ENCODE peak calls at places on chromosomes 6 and 20, in nine cellular contexts. B is astrocyte of the spinal cord, T is GM12865, F is heart left ventricle, V is GM20000, C is neural crest cell, E is WERI-Rb-1, Y is RWPE1, R is adrenal gland. U is an unnamed sample.
A peak's percentile ranks its signal among the peaks of the same experiment; 100 is the strongest.

GRCh38 chr20:57514273-57514751 is 10.6 kb downstream of the CTCFL start:
- DNase-seq in B (peak; percentile 63), T (peak; percentile 54), F (peak; percentile 54), V (peak; percentile 65), C (peak; percentile 59), E (peak; percentile 67), Y (peak; percentile 88), R (peak; percentile 83), U (peak; percentile 57)

GRCh38 chr6:170082531-170083187 is 208.2 kb downstream of the DLL1 start:
- DNase-seq in B (no peak), T (no peak), F (no peak), V (no peak), C (no peak), E (no peak), Y (no peak), R (no peak), U (no peak)

GRCh38 chr6:38797391-38797790 is 82.3 kb downstream of the DNAH8 start:
- DNase-seq in B (no peak), T (no peak), F (no peak), V (no peak), C (no peak), E (no peak), Y (no peak), R (no peak), U (no peak)

GRCh38 chr20:658731-659291 is 5.8 kb upstream of the SRXN1 start:
- DNase-seq in B (no peak), T (no peak), F (no peak), V (no peak), C (no peak), E (no peak), Y (no peak), R (peak; percentile 16), U (no peak)

GRCh38 chr6:88910922-88911778 is 52.3 kb downstream of the RNGTT start:
- DNase-seq in B (peak; percentile 49), T (no peak), F (no peak), V (no peak), C (no peak), E (no peak), Y (no peak), R (no peak), U (no peak)

GRCh38 chr6:107539409-107539808 is 49.5 kb downstream of the SOBP start:
- DNase-seq in B (peak; percentile 18), T (no peak), F (no peak), V (no peak), C (no peak), E (no peak), Y (no peak), R (no peak), U (no peak)

GRCh38 chr6:16974387-16974673 is 127.5 kb upstream of the STMND1 start:
- DNase-seq in B (no peak), T (no peak), F (no peak), V (no peak), C (no peak), E (no peak), Y (no peak), R (no peak), U (no peak)

GRCh38 chr6:28953039-28953872 is 29.5 kb upstream of the TRIM27 start:
- DNase-seq in B (peak; percentile 64), T (peak; percentile 82), F (no peak), V (peak; percentile 80), C (peak; percentile 44), E (peak; percentile 57), Y (peak; percentile 50), R (no peak), U (peak; percentile 68)

GRCh38 chr6:113779656-113780055 is 77.5 kb upstream of the MARCKS start:
- DNase-seq in B (no peak), T (peak; percentile 5), F (no peak), V (no peak), C (no peak), E (no peak), Y (no peak), R (no peak), U (no peak)

GRCh38 chr6:158963020-158963808 is 36.8 kb downstream of the RSPH3 start:
- DNase-seq in B (no peak), T (no peak), F (no peak), V (no peak), C (no peak), E (no peak), Y (no peak), R (peak; percentile 12), U (no peak)

DNA sequence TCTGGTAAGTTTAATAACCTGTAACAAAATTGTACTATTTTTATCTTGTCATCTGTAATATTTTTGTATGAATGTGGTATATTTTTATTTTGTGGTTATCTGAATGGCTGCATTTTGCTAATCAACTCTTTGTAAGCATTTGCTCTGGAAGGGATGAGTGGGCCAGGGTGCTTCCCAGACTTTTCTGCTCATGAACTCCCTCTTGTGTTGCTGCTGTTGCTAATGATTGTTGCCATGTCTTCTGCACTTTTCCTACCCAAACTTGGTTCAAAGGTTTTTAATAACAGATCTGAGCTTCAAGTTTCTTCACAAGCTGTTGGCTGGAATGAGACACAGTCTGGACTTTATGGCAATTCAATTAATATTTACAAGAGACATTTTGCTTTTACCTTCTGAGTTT is 1005.7 kb downstream of the HACE1 start:
- DNase-seq in B (no peak), T (no peak), F (no peak), V (no peak), C (no peak), E (no peak), Y (no peak), R (no peak), U (no peak)
- TF ChIP-seq CTCF in B (no peak), T (no peak), F (no peak), V (no peak), C (no peak), E (peak; percentile 12), Y (no peak), R (no peak), U (no peak)

DNA sequence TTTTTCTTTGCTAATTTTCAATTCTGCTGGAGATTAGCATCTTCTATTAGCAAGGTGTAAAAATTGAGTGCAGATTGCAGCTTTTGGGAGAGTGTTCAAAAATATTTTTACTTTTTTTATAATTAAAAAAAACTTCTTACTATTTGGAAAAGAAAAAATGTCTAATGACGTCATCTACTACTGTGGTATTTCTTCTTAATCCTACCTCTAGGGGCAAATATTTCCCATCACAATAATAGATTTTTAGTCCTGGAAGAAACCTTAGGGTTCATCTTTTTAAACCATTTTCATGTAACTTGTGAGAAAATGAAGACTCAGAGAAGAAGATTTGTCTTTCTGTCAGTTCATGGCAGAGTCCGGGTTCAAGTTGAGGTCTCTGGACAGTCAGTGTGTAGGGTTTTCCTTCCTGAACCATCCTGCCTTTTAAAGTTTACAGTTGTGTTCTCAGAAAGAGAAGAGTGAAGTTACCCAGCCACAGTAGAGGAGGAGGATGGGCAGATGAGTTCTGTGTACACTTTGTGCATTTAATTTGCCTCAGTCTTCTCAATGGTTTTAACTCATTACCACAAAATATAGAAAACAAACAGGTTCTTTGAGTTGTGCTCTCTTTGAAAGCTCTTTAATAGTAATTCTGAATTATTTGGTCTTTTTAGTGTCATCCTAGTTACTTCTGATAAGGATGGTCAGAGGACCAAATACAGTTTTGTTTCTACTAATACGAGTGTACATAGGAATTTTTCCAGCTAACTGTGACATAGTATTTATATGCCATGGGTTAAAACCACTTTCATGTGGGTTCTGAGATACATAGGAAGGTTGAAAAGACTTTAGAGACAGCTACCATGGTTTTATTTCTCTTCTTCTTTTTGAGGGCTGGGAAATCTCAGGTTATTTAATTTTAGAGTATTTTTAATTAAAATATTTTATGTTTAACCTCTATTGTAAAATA is 184.7 kb downstream of the CDKAL1 start:
- DNase-seq in B (no peak), T (no peak), F (no peak), V (no peak), C (no peak), E (no peak), Y (no peak), R (no peak), U (no peak)
- TF ChIP-seq CTCF in B (no peak), T (no peak), F (no peak), V (no peak), C (peak; percentile 39), E (no peak), Y (no peak), R (no peak), U (no peak)

GRCh38 chr6:14366880-14367279 is 249.3 kb downstream of the CD83 start:
- DNase-seq in B (no peak), T (no peak), F (no peak), V (no peak), C (no peak), E (no peak), Y (no peak), R (no peak), U (no peak)

GRCh38 chr6:14366315-14366714 is 248.7 kb downstream of the CD83 start:
- DNase-seq in B (no peak), T (no peak), F (no peak), V (no peak), C (no peak), E (no peak), Y (no peak), R (no peak), U (no peak)

GRCh38 chr6:14367296-14367695 is 249.7 kb downstream of the CD83 start:
- DNase-seq in B (no peak), T (no peak), F (no peak), V (no peak), C (no peak), E (no peak), Y (no peak), R (no peak), U (no peak)

GRCh38 chr6:14361956-14362587 is 244.5 kb downstream of the CD83 start:
- DNase-seq in B (no peak), T (no peak), F (peak; percentile 29), V (no peak), C (no peak), E (no peak), Y (no peak), R (no peak), U (no peak)

GRCh38 chr6:14365393-14365792 is 247.8 kb downstream of the CD83 start:
- DNase-seq in B (peak; percentile 13), T (no peak), F (no peak), V (no peak), C (no peak), E (no peak), Y (no peak), R (no peak), U (no peak)
- TF ChIP-seq CTCF in B (no peak), T (no peak), F (no peak), V (no peak), C (no peak), E (no peak), Y (no peak), R (no peak), U (no peak)

GRCh38 chr20:22584630-22584921 is 204 bp upstream of the FOXA2 start:
- DNase-seq in B (no peak), T (no peak), F (no peak), V (no peak), C (no peak), E (no peak), Y (peak; percentile 82), R (no peak), U (no peak)

GRCh38 chr20:22581437-22582385 is 2.7 kb downstream of the FOXA2 start:
- DNase-seq in B (no peak), T (no peak), F (no peak), V (no peak), C (no peak), E (no peak), Y (no peak), R (no peak), U (no peak)

GRCh38 chr20:22583773-22584629 is at the start of gene FOXA2:
- DNase-seq in B (peak; percentile 3), T (no peak), F (no peak), V (no peak), C (no peak), E (no peak), Y (peak; percentile 62), R (no peak), U (no peak)

GRCh38 chr20:22582386-22582959 is 1.9 kb downstream of the FOXA2 start:
- DNase-seq in B (no peak), T (no peak), F (no peak), V (no peak), C (no peak), E (no peak), Y (no peak), R (no peak), U (no peak)

GRCh38 chr20:22582960-22583772 is 1.2 kb downstream of the FOXA2 start:
- DNase-seq in B (no peak), T (no peak), F (no peak), V (no peak), C (no peak), E (no peak), Y (no peak), R (no peak), U (no peak)
- TF ChIP-seq CTCF in B (no peak), T (no peak), F (no peak), V (no peak), C (no peak), E (no peak), Y (peak; percentile 31), R (no peak), U (no peak)

U was measured in GM13976.